ENCODE peak calls at places on chromosome 15, in nine cellular contexts. One of them, this sample, is unnamed.

GRCh38 chr15:38454687-38455071 is 752 bp downstream of the FAM98B start:
- DNase-seq in K562: no peak
- DNase-seq in Panc1: no peak
- DNase-seq in GM12878: no peak
- DNase-seq in SK-N-SH: no peak
- DNase-seq in A549: no peak
- DNase-seq in HepG2: peak
- DNase-seq in HL-60: no peak
- DNase-seq in HCT116: no peak
- DNase-seq in this sample: no peak

GRCh38 chr15:60573936-60574335 is 95.0 kb upstream of the ICE2 start:
- DNase-seq in GM12878: no peak
- DNase-seq in HCT116: no peak
- DNase-seq in Panc1: no peak
- DNase-seq in SK-N-SH: no peak
- DNase-seq in K562: no peak
- DNase-seq in A549: no peak
- DNase-seq in HepG2: no peak
- DNase-seq in HL-60: no peak
- DNase-seq in this sample: no peak

GRCh38 chr15:80405554-80405850 is 1.3 kb downstream of the ARNT2 start:
- DNase-seq in Panc1: no peak
- DNase-seq in HepG2: no peak
- DNase-seq in GM12878: no peak
- DNase-seq in SK-N-SH: no peak
- DNase-seq in K562: no peak
- DNase-seq in HCT116: no peak
- DNase-seq in HL-60: no peak
- DNase-seq in A549: no peak
- DNase-seq in this sample: no peak

GRCh38 chr15:101276501-101277037 is 716 bp downstream of the SELENOS start:
- DNase-seq in SK-N-SH: peak
- DNase-seq in A549: peak
- DNase-seq in GM12878: no peak
- DNase-seq in HepG2: no peak
- DNase-seq in Panc1: no peak
- DNase-seq in HCT116: no peak
- DNase-seq in HL-60: no peak
- DNase-seq in K562: peak
- DNase-seq in this sample: peak

GRCh38 chr15:94229591-94230365 is 1.6 kb upstream of the MCTP2 start:
- DNase-seq in HCT116: no peak
- DNase-seq in K562: no peak
- DNase-seq in Panc1: no peak
- DNase-seq in HepG2: no peak
- DNase-seq in A549: no peak
- DNase-seq in GM12878: peak
- DNase-seq in HL-60: no peak
- DNase-seq in SK-N-SH: no peak
- DNase-seq in this sample: no peak

GRCh38 chr15:45064386-45064785 is 41.4 kb downstream of the SORD start:
- DNase-seq in K562: no peak
- DNase-seq in HL-60: no peak
- DNase-seq in A549: no peak
- DNase-seq in HCT116: no peak
- DNase-seq in GM12878: no peak
- DNase-seq in SK-N-SH: no peak
- DNase-seq in HepG2: peak
- DNase-seq in Panc1: no peak
- DNase-seq in this sample: no peak

GRCh38 chr15:98881526-98882517 is 125.8 kb downstream of the PGPEP1L start:
- DNase-seq in HL-60: peak
- DNase-seq in HepG2: peak
- DNase-seq in SK-N-SH: peak
- DNase-seq in Panc1: no peak
- DNase-seq in HCT116: peak
- DNase-seq in A549: peak
- DNase-seq in GM12878: no peak
- DNase-seq in K562: peak
- DNase-seq in this sample: peak

GRCh38 chr15:67901922-67902321 is 62.1 kb upstream of the RNU6-1 start:
- DNase-seq in GM12878: no peak
- DNase-seq in Panc1: no peak
- DNase-seq in HCT116: no peak
- DNase-seq in HL-60: no peak
- DNase-seq in A549: no peak
- DNase-seq in K562: no peak
- DNase-seq in SK-N-SH: no peak
- DNase-seq in HepG2: no peak
- DNase-seq in this sample: no peak

GRCh38 chr15:101307897-101308603 is 13.0 kb upstream of the SNRPA1 start:
- DNase-seq in HCT116: no peak
- DNase-seq in GM12878: no peak
- DNase-seq in K562: no peak
- DNase-seq in Panc1: no peak
- DNase-seq in A549: no peak
- DNase-seq in HL-60: no peak
- DNase-seq in HepG2: no peak
- DNase-seq in SK-N-SH: peak
- DNase-seq in this sample: no peak

GRCh38 chr15:87623832-87624231 is 632.7 kb downstream of the NTRK3 start:
- DNase-seq in K562: peak
- DNase-seq in SK-N-SH: no peak
- DNase-seq in Panc1: no peak
- DNase-seq in HepG2: no peak
- DNase-seq in GM12878: no peak
- DNase-seq in HL-60: no peak
- DNase-seq in A549: peak
- DNase-seq in HCT116: no peak
- DNase-seq in this sample: peak

GRCh38 chr15:77538011-77538410 is 94.7 kb downstream of the LINGO1 start:
- DNase-seq in HCT116: no peak
- DNase-seq in GM12878: peak
- DNase-seq in HepG2: no peak
- DNase-seq in SK-N-SH: no peak
- DNase-seq in Panc1: no peak
- DNase-seq in A549: no peak
- DNase-seq in HL-60: no peak
- DNase-seq in K562: no peak
- DNase-seq in this sample: peak

GRCh38 chr15:100717596-100717995 is 115.2 kb downstream of the ASB7 start:
- DNase-seq in HL-60: no peak
- DNase-seq in Panc1: no peak
- DNase-seq in GM12878: no peak
- DNase-seq in HCT116: no peak
- DNase-seq in A549: no peak
- DNase-seq in SK-N-SH: no peak
- DNase-seq in HepG2: no peak
- DNase-seq in K562: no peak
- DNase-seq in this sample: no peak

DNA sequence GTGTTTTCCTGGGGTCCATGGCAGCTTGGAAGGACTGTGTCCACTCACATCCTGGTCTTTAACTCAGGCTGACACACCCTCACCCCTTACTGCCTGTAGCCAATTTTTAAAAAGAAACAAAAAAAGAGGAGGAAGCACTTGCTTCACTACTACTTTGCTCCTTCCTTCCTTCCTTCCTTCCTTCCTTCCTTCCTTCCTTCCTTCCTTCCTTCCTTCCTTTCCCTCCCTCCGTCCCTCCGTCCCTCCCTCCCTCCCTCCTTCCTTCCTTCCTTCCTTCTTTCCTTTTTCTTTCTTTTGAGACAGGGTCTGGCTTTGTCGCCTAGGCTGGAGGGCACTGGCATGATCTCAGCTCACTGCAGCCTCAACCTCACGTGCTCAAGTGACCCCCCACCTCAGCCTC is 25.5 kb upstream of the AKAP13 start:
- DNase-seq in HL-60: no peak
- DNase-seq in HCT116: no peak
- DNase-seq in SK-N-SH: no peak
- DNase-seq in HepG2: no peak
- DNase-seq in GM12878: no peak
- DNase-seq in K562: no peak
- DNase-seq in A549: no peak
- DNase-seq in Panc1: no peak
- DNase-seq in this sample: no peak
- H3K27ac ChIP-seq in HL-60: no peak
- H3K27ac ChIP-seq in HCT116: no peak
- H3K27ac ChIP-seq in SK-N-SH: no peak
- H3K27ac ChIP-seq in HepG2: no peak
- H3K27ac ChIP-seq in GM12878: no peak
- H3K27ac ChIP-seq in K562: no peak
- H3K27ac ChIP-seq in A549: peak
- H3K27ac ChIP-seq in Panc1: no peak
- H3K27ac ChIP-seq in this sample: no peak

DNA sequence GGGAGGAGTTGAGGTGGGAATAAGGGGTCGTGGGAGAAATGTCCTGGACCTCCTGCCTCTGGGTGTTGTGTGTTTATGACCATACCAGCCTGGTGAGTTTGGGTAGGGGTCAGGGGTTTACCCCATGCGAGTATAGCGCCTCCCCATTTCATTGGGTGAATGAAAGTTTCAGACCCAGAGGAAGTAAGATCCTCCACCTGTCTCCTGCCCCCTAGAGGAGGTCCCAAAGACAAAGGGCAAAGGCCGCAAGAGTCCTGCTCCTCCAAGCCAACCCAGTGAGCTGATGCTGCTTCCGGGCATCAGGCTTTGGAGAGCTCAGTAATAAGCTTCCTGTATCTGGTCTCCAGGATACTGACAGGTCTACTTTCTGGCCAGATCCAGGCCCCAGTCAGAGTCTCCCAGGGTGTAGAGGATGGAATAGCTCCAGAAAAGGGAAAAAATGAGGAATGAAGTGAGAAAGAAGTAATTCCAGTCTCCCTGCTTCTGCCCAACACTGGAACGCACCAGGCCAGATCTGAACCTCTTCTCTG is 6.4 kb upstream of the TBC1D21 start:
- DNase-seq in HCT116: no peak
- DNase-seq in K562: peak
- DNase-seq in Panc1: no peak
- DNase-seq in HL-60: no peak
- DNase-seq in A549: no peak
- DNase-seq in SK-N-SH: no peak
- DNase-seq in HepG2: no peak
- DNase-seq in GM12878: no peak
- DNase-seq in this sample: peak
- TF ChIP-seq REST in HCT116: no peak
- TF ChIP-seq REST in K562: no peak
- TF ChIP-seq REST in Panc1: no peak
- TF ChIP-seq REST in HL-60: no peak
- TF ChIP-seq REST in A549: no peak
- TF ChIP-seq REST in SK-N-SH: no peak
- TF ChIP-seq REST in HepG2: no peak
- TF ChIP-seq REST in GM12878: no peak
- TF ChIP-seq REST in this sample: no peak

DNA sequence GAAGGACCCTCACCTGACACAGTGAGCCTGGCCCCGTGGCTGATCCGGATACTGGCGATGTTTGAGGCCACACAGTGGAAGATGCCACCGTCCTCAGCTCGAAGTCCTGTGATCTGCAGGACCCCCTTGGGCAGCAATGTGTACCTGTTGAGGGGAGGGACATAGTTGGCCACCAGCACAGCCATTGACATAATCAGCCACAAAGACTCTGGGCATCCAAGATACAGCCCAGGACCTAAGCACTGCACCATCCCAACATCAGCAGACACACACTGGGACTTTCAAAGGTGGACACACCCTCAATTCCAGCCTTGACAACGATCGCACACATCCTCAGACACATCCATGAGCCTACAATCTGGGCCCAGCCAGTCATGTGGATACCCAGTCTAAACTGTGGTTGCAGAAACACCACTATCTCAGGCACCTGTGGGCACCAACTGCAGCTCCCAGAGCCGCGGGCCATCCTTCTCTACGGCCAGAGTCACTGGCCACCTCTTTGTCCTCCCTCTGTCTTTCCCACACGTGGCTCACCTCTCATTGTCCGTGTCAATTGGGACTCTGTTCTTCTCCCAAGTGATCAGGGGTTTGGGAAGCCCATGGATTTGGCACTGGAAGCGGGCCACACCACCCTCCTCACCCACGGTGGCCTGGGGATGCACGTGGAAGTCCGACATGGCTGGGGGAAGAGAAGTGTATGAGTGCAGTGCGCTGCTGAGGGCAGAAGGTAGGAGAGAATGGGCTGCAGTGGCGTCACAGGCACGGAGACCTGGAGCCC is 31.0 kb downstream of the RNU5B-1 start:
- DNase-seq in HCT116: no peak
- DNase-seq in SK-N-SH: peak
- DNase-seq in K562: no peak
- DNase-seq in A549: no peak
- DNase-seq in GM12878: no peak
- DNase-seq in Panc1: no peak
- DNase-seq in HL-60: no peak
- DNase-seq in HepG2: no peak
- DNase-seq in this sample: no peak
- H3K4me3 ChIP-seq in HCT116: no peak
- H3K4me3 ChIP-seq in SK-N-SH: no peak
- H3K4me3 ChIP-seq in K562: no peak
- H3K4me3 ChIP-seq in A549: no peak
- H3K4me3 ChIP-seq in GM12878: no peak
- H3K4me3 ChIP-seq in Panc1: no peak
- H3K4me3 ChIP-seq in HL-60: no peak
- H3K4me3 ChIP-seq in HepG2: no peak
- H3K4me3 ChIP-seq in this sample: no peak

GRCh38 chr15:28004143-28005003 is 94.7 kb downstream of the OCA2 start:
- DNase-seq in A549: no peak
- DNase-seq in HL-60: no peak
- DNase-seq in K562: no peak
- DNase-seq in Panc1: no peak
- DNase-seq in SK-N-SH: no peak
- DNase-seq in HepG2: no peak
- DNase-seq in HCT116: no peak
- DNase-seq in GM12878: no peak
- DNase-seq in this sample: no peak
- H3K27ac ChIP-seq in A549: no peak
- H3K27ac ChIP-seq in HL-60: no peak
- H3K27ac ChIP-seq in K562: no peak
- H3K27ac ChIP-seq in Panc1: no peak
- H3K27ac ChIP-seq in SK-N-SH: no peak
- H3K27ac ChIP-seq in HepG2: no peak
- H3K27ac ChIP-seq in HCT116: no peak
- H3K27ac ChIP-seq in GM12878: no peak
- H3K27ac ChIP-seq in this sample: no peak

This sample was measured in GM23338.